ENCODE peak calls at places on chromosomes 2 and 18, in four cellular contexts. H, W, A and G are unnamed samples.

GRCh38 chr18:23136326-23137092 is 1.2 kb downstream of the CABLES1 start:
- DNase-seq in H (peak), W (peak), A (peak), G (peak)

GRCh38 chr2:137809252-137809651 is 155.0 kb upstream of the HNMT start:
- DNase-seq in H (no peak), W (no peak), A (no peak), G (no peak)

GRCh38 chr18:54856105-54856504 is 27.8 kb downstream of the RAB27B start:
- DNase-seq in H (no peak), W (no peak), A (no peak), G (no peak)

GRCh38 chr2:18500333-18500732 is 60.1 kb downstream of the RDH14 start:
- DNase-seq in H (no peak), W (no peak), A (no peak), G (no peak)

GRCh38 chr2:29263886-29264285 is 148.7 kb downstream of the CLIP4 start:
- DNase-seq in H (no peak), W (no peak), A (no peak), G (no peak)

GRCh38 chr18:10590412-10590811 is 64.6 kb downstream of the NAPG start:
- DNase-seq in H (no peak), W (no peak), A (no peak), G (no peak)

GRCh38 chr2:68806511-68807109 is 64.6 kb downstream of the BMP10 start:
- DNase-seq in H (no peak), W (no peak), A (no peak), G (no peak)

GRCh38 chr2:120494446-120494845 is 148.5 kb downstream of the INHBB start:
- DNase-seq in H (no peak), W (no peak), A (no peak), G (no peak)

GRCh38 chr2:46336560-46336959 is 39.4 kb downstream of the EPAS1 start:
- DNase-seq in H (no peak), W (no peak), A (no peak), G (no peak)

GRCh38 chr2:121456325-121456724 is 74.4 kb upstream of the RNU4ATAC start:
- DNase-seq in H (no peak), W (no peak), A (no peak), G (no peak)

DNA sequence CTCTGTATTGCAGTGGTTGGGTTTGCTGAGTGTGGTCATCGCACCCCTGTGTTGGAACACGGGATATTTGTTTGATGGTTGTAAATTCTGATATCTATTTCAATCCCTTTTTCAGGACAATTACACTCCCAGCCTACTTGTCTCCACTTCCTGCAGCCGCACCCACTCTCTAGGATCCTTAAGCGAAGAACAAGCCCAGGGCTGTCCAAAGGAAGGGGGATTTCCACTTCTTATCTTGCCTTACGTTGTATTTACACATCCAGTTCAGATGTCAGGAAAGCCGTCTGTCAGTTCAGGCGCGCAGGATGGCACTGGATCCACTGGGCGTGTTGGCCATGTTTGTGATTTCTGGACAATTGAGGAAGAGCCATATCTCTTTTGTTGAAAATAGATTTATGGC is 834.5 kb upstream of the SALL3 start:
- DNase-seq in H (no peak), W (no peak), A (no peak), G (no peak)
- TF ChIP-seq POLR2A in H (no peak), W (no peak), A (no peak), G (no peak)

GRCh38 chr2:97996679-97997078 is 931 bp upstream of the TMEM131 start:
- DNase-seq in H (no peak), W (no peak), A (no peak), G (no peak)

GRCh38 chr2:97997774-97998392 is 2.1 kb upstream of the TMEM131 start:
- DNase-seq in H (no peak), W (no peak), A (no peak), G (no peak)

GRCh38 chr2:97995026-97995733 is 568 bp downstream of the TMEM131 start:
- DNase-seq in H (peak), W (peak), A (peak), G (peak)

GRCh38 chr2:97993926-97994325 is 1.8 kb downstream of the TMEM131 start:
- DNase-seq in H (no peak), W (no peak), A (no peak), G (no peak)

GRCh38 chr2:97995734-97996624 is at the start of gene TMEM131:
- DNase-seq in H (peak), W (peak), A (peak), G (peak)
- TF ChIP-seq POLR2A in H (no peak), W (peak), A (peak), G (peak)

DNA sequence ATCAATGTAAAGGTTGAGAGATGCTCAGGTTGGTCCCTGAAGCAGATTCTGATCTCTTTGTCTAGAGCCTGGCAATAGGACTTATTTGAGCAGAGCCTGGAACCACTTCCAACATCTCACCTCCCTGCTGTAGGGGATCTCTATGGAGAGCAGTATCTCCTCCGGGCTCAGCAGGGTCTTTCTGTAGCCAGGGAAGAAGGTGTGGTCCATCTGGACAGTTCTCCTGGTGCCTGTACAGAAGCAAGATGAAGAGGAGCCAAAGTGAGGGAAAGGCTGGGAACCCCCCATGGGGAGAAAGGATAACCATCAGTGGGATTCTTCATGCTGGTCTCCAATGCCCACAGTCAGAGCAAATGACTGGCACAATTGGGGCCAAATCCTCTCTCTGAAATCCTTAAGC is 34.8 kb downstream of the XDH start:
- DNase-seq in H (no peak), W (no peak), A (no peak), G (no peak)
- TF ChIP-seq POLR2A in H (no peak), W (no peak), A (no peak), G (no peak)

DNA sequence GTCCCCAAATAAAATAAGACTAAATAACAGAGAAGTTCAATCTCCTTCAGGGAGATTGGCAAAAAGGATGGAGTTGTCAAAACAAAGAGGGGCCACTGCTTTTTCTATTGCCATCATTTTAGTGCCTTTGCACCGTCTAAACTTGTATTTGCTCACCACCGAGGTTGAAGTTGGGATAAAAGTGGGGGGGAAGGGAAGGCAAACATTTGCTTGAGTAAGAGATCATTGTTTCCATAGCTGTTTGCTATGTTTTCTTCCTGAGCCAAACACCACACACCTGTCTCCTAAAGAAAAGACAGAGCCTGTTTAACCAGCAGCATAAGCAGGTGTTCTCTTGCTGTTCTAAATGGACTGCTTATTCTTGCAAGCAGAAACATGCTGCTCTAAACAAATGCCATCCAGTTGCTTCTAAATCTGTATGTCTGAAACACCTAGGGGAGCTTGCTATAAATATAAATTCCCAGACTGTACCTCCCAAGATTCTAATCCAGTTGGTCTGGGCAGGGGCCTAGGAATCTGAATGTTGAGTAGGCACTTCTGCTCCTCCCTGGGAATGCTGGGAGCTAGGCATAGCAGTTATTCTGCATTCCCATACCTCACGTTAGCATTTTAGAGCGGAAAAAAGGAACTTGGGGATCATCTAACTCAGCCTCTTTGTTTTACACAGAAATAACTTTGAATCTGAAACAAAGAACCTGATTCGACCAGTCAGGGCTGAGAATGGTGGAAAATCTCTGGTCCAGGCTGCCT is 179.4 kb upstream of the ARL4C start:
- DNase-seq in H (no peak), W (no peak), A (no peak), G (no peak)
- TF ChIP-seq POLR2A in H (no peak), W (no peak), A (no peak), G (no peak)

DNA sequence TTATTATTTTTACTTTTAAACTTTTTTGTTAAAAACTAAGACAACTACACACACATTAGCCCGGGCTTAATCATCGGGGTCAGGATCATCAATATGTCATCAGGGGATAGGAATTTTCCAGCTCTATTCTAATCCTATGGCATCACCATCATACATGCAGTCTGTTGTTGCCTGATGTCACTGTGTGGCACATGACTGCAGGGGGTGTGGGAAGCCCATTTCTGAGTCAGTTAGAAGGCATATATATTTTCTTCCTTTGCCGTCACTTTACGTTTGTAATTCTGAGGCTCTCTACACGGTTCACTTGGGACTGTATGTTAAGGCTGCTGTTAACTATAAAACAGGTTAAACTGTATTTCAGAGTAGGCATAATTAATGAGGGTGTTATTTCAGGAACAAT is 144.4 kb upstream of the ITGA6 start:
- DNase-seq in H (no peak), W (no peak), A (no peak), G (no peak)
- TF ChIP-seq POLR2A in H (no peak), W (no peak), A (no peak), G (no peak)

DNA sequence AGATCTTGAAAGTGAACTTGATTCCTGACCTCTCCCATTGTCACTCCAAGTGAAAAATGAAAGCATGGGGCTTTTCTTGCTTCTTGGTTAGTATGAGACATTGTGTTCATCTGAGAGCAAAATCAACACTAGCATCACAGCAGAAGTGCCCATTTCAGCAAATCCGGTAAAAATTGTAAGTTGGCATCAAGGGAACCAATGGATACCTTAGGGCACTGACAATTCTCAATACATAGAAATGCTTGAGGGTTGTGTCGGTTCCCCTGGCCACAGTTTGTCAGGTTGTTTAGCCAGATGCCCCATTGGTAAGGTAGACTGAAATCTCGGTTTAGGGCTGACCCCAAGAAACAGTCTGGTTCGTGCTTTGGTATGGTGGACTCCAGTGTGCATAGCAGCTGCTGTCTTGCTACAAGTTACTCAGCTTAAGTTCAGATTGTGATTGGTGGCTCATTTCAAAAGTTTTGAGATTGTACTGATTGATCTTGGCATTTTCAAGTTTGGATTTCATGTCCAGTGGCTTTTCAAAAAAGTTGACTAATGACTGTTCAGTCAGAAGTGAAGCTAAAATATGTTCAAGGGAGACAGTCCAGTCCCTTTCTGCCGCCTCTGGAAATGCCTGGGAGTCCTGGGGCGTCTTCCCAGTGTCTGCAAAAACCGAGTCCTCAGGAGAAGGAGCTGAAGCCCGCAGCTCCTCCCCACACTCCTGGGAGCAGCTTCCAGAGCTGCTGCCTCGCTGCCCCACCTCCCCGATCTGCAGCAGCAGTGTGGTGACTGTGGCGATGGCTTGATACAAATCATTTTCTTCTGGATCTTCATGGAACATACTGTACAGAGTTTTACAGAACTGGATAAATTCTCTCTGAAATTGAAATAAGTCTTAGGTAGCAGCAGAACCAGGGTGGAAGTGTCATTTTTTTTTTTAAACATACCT is 5.6 kb downstream of the RPL31 start:
- DNase-seq in H (no peak), W (no peak), A (no peak), G (no peak)
- TF ChIP-seq POLR2A in H (no peak), W (peak), A (no peak), G (peak)